ENCODE peak calls at places on chromosomes 5 and 9, in six cellular contexts. I is fibroblast of lung, M is GM23338, H is HepG2, X is A673, O is hepatocyte. B is an unnamed sample.

GRCh38 chr9:33131505-33132248 is 35.5 kb downstream of the B4GALT1 start:
- DNase-seq in O (no peak), H (peak), M (no peak), X (no peak), I (no peak), B (no peak)

GRCh38 chr5:176671890-176672615 is 24.8 kb downstream of the TSPAN17 start:
- DNase-seq in H (no peak), M (peak), I (no peak), X (no peak), O (no peak), B (no peak)

GRCh38 chr9:37167456-37167855 is 47.1 kb downstream of the ZCCHC7 start:
- DNase-seq in X (no peak), H (no peak), M (no peak), I (peak), O (no peak), B (no peak)

GRCh38 chr9:82810902-82811301 is 252.0 kb downstream of the RASEF start:
- DNase-seq in H (no peak), O (peak), I (peak), M (peak), X (peak), B (no peak)

GRCh38 chr9:113446323-113446740 is 17.2 kb upstream of the RGS3 start:
- DNase-seq in O (peak), M (peak), H (peak), X (peak), I (peak), B (peak)

GRCh38 chr5:32538031-32538547 is 47.3 kb upstream of the SUB1 start:
- DNase-seq in H (no peak), X (no peak), I (no peak), M (no peak), O (no peak), B (peak)

GRCh38 chr5:14871573-14872069 is at the start of gene ANKH:
- DNase-seq in I (peak), H (peak), X (peak), M (peak), O (peak), B (peak)

GRCh38 chr5:81605299-81605698 is 145.6 kb downstream of the SSBP2 start:
- DNase-seq in O (no peak), M (no peak), I (no peak), X (no peak), H (no peak), B (no peak)

GRCh38 chr5:61275841-61276240 is 56.2 kb upstream of the ZSWIM6 start:
- DNase-seq in I (peak), O (no peak), X (peak), M (no peak), H (no peak), B (no peak)

GRCh38 chr5:98583572-98583971 is 189.9 kb upstream of the RGMB start:
- DNase-seq in I (no peak), M (no peak), O (no peak), X (no peak), H (no peak), B (no peak)

GRCh38 chr9:114507726-114508125 is 2.5 kb upstream of the WHRN start:
- DNase-seq in H (peak), I (no peak), M (peak), O (peak), X (peak), B (peak)

GRCh38 chr9:89425921-89426388 is 72.0 kb downstream of the SEMA4D start:
- DNase-seq in I (peak), M (no peak), X (no peak), O (no peak), H (no peak), B (no peak)

GRCh38 chr9:124852829-124853531 is at the start of gene WDR38:
- DNase-seq in M (peak), O (peak), X (peak), H (peak), I (peak), B (peak)

GRCh38 chr9:131194767-131195166 is 69.4 kb downstream of the NUP214 start:
- DNase-seq in O (no peak), X (no peak), H (no peak), I (no peak), M (no peak), B (no peak)

GRCh38 chr9:129932303-129933151 is 97.3 kb downstream of the USP20 start:
- DNase-seq in M (peak), X (no peak), H (no peak), O (no peak), I (peak), B (no peak)

DNA sequence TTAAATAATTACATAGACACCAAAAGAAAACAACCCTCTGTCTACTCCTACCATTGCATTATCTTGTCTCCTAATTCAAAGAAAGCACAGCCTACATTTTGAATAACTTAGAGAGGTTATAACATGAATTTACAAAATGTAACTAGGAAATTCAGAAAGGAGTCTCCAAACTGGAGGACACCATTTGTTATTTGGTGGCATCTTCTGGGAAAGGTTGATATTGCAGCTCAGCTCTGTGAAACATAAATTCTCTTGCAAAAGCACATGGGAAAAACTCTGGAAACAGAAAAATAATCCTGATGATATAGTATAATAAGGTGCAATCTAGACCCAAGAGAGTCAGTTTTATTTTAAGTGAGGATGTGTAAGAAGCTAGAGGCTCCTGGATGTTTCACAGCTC is 215.3 kb downstream of the MLLT3 start:
- DNase-seq in H (no peak), X (no peak), I (no peak), M (no peak), O (no peak), B (no peak)
- TF ChIP-seq CTCF in H (peak), X (no peak), I (peak), M (peak), O (no peak), B (no peak)

GRCh38 chr9:35078066-35078465 is 1.7 kb downstream of the FANCG start:
- DNase-seq in X (no peak), M (no peak), H (no peak), O (no peak), I (no peak), B (no peak)
- H3K4me3 ChIP-seq in X (peak), M (peak), H (peak), O (no peak), I (peak), B (peak)

DNA sequence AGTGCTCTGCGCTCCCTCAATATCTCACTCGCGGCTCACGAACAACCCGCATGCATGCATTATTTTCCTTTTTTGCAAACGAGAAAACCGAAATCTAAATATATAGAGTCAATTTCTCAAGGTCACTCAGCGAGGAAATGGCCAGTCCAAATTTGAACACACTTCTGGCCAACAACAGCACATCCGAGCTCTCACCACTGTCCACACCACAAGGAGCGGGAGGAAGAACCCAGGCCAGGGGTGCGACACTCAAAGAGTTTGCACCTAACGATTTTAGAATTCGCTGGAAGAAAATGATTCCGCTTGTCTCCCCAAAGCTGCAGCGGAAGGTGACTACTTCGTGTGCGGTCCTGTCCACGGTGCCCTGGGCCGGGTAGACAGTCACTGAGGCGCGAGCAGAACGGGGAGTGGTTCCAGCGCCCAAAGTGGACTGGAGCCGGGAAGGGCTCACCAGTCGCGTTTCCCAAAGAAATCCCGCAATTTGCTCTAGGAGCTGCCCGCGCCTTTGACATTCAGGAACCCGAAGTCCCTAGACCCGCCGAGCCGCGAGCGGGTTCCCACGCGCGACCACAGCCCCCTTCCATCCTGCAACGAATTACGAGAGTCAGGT is 1.1 kb upstream of the TLX3 start:
- DNase-seq in H (no peak), M (no peak), X (no peak), O (no peak), I (no peak), B (no peak)
- TF ChIP-seq EZH2 in H (no peak), M (peak), X (no peak), O (no peak), I (peak), B (no peak)

GRCh38 chr5:149962040-149962439 is 1.5 kb downstream of the SLC26A2 start:
- DNase-seq in I (peak), H (peak), X (peak), O (peak), M (peak), B (peak)
- TF ChIP-seq CTCF in I (peak), H (peak), X (peak), O (peak), M (peak), B (peak)

DNA sequence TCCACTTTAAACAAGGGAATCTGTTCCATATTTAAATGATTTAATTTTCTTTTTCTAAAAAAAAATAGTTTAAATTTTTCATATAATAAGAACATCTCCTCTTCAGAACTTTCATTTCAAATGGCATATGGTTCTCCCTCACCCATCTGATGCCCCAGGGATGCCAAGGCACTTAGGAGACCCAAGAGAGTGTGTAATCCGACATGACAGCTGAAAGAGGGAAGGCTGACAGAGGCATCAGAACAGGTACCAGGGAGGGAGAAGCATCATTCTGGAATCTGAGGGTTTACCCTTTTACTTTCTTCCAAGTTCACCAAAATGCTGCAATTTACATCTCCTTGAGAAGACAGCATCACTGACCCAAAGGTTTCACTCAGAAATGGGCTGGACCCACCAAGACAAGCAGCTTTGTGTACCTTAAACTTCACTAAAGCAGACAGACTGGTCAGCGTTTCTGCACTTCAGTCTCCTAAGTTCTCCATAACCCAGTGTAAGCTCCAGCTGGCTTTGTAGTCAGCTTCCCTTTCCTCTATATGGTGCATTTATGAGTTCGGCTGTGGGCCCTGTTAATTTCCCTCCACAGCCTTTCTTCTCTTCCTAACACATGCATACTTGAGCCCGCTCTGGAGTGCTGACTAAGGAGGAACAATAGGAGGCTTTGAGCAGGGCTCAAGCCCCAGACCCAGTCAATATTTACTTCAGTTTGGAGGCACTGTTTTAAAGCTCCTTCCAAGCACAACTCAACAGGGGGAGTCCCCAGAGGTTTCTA is 17.7 kb downstream of the EFNA5 start:
- DNase-seq in O (peak), M (peak), X (peak), I (peak), H (no peak), B (no peak)
- H3K4me3 ChIP-seq in O (no peak), M (no peak), X (no peak), I (no peak), H (no peak), B (no peak)

GRCh38 chr9:132806723-132807421 is 71.2 kb downstream of the AK8 start:
- DNase-seq in X (no peak), I (peak), O (peak), M (peak), H (no peak), B (no peak)

GRCh38 chr9:132804576-132805295 is 73.3 kb downstream of the AK8 start:
- DNase-seq in O (no peak), H (no peak), I (no peak), M (no peak), X (no peak), B (no peak)

GRCh38 chr9:132809677-132810076 is 68.4 kb downstream of the AK8 start:
- DNase-seq in O (no peak), H (no peak), M (no peak), X (no peak), I (no peak), B (no peak)

GRCh38 chr9:132808645-132809044 is 69.4 kb downstream of the AK8 start:
- DNase-seq in M (no peak), O (no peak), I (no peak), X (no peak), H (no peak), B (no peak)

DNA sequence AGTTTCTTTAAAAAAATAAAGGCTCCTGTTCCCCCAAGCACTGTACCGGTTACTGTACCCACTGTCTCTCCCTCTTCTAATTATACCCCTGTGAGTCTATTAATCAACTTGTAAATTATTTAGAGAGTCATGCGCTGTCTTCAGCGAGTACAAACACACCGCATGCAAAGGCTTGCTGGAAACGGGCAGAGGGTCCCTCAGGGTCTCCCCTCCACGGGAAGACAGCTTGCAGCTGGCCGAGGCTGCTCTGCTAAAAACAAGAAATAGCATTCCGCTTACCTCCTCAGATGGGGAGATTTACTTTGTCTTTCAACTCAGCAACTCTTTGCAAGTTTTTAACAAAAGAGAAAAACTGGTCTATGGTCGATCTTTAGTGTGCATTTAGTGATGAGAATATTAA is 71.8 kb downstream of the AK8 start:
- DNase-seq in I (no peak), M (no peak), X (no peak), O (no peak), H (no peak), B (no peak)
- TF ChIP-seq EZH2 in I (no peak), M (no peak), X (no peak), O (no peak), H (no peak), B (no peak)

DNA sequence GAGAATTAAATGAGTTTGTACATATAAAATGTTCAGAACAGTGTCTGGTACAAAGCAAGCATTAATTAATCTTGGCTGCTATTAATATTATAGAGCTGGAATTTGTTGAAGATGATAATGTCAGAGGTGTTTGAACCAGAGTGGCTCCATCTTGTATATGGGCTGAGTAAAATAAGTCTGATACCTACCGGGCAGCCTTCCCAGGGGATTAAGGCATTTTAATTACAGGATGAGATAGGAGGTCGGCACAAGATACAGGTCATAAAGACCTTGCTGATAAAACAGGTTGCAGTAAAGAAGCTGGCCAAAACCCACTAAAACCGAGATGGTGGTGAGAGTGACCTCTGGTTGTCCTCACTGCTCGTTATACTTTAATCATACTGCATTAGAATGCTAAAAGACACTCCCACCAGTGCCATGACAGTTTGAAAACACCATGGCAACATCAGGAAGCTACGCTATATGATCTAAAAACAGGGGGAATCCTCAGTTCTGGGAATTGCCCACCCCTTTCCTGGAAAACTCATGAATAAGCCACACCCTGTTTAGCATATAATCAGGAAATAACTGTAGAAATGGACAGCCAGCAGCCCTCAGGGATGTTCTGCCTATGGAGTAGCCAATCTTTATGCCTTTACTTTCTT is 90.3 kb downstream of the PLK2 start:
- DNase-seq in I (no peak), H (no peak), X (no peak), O (no peak), M (no peak), B (no peak)
- TF ChIP-seq CTCF in I (no peak), H (no peak), X (no peak), O (no peak), M (no peak), B (no peak)

GRCh38 chr5:138182808-138183207 is 3.9 kb downstream of the KIF20A start:
- DNase-seq in M (no peak), I (no peak), X (no peak), H (no peak), O (no peak), B (no peak)

GRCh38 chr5:138178516-138179276 is at the start of the genes BRD8 and KIF20A:
- DNase-seq in H (peak), O (peak), X (peak), M (peak), I (peak), B (peak)

GRCh38 chr5:138179277-138179857 is 455 bp downstream of the KIF20A start:
- DNase-seq in H (peak), X (peak), O (peak), I (peak), M (peak), B (peak)

GRCh38 chr5:138180183-138180782 is 1.4 kb downstream of the KIF20A start:
- DNase-seq in M (peak), X (peak), O (peak), I (peak), H (peak), B (peak)

DNA sequence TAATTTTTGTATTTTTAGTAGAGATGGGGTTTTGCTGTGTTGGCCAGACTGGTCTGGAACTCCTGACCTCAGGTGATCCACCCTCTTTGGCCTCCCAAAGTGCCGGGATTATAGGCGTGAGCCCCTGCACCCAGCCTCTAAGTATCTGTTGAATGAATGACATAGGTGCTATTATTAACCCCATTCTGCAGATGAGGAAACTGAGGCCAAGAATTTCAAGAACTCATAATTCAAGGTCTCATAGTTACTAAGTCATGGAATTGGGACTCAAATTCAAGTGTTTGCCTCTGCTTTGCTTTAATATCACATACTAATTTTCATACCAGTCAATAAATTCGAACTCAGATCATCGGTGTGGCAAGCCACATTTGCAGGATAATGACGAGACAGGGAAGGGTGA is 1.9 kb downstream of the KIF20A start:
- DNase-seq in X (no peak), I (no peak), M (no peak), O (no peak), H (no peak), B (no peak)
- H3K4me3 ChIP-seq in X (peak), I (no peak), M (no peak), O (no peak), H (no peak), B (no peak)

GRCh38 chr5:161549106-161549505 is 2.6 kb upstream of the GABRB2 start:
- DNase-seq in M (no peak), I (peak), O (peak), X (no peak), H (no peak), B (no peak)

GRCh38 chr5:161548472-161549094 is 2.1 kb upstream of the GABRB2 start:
- DNase-seq in M (peak), O (peak), X (no peak), I (no peak), H (no peak), B (no peak)

GRCh38 chr5:161546463-161547301 is at the start of gene GABRB2:
- DNase-seq in O (peak), I (peak), M (peak), H (peak), X (peak), B (peak)

GRCh38 chr5:161545701-161546462 is 643 bp downstream of the GABRB2 start:
- DNase-seq in H (no peak), M (peak), X (no peak), O (no peak), I (no peak), B (peak)

DNA sequence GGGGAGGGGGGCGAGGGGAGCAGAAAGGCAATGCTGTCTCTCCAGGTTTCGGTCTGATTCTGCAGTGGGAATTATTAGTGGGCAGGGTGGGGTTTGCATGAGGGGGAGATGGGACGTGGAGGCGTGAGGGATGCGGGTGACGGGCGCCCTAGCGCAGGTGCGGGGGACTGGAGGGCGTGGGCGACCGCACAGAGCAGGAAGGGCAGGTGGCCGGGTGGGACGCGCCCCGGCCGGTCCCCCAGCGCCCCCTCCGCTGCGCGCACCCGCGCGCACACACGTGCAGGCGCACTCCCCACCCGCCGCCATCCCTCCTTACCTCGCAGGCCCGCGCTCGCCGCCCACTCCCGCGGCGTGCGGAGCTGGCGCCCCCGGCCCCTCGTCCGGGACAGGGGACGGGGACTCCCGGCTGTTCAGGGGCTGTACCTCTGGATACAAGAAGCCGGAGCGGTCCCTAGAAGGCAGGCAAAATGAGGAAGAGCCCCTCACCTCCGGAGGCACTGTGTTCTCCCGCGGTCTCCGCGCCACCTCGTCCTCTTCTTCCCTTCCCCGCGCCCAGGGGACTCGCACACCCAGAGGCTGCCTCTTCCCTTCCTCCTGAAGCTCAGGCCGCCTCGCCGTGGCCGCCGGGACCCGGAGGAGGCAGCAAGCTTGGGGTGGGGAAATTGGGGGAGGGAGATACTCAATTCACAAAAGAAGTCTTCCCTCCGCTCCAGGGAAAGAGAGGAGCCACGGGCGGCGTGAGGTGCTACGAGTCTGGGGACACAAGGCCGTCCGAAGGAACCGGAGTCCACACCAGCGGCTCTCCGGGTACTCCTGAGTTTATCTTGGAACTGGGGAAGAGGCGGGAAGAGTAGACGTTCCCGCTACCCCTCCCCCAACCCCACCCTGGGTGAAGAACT is 1.3 kb upstream of the GABRB2 start:
- DNase-seq in H (no peak), X (no peak), I (no peak), M (peak), O (peak), B (no peak)
- TF ChIP-seq EZH2 in H (no peak), X (peak), I (peak), M (no peak), O (no peak), B (no peak)

B was measured in MM.1S.